ENCODE peak calls at places on chromosomes 1 and 21, in ten cellular contexts. Y is GM04504; I is brain microvascular endothelial cell; C is activated naive CD4-positive, alpha-beta T cell; Q is HuH-7; K is stimulated activated CD8-positive, alpha-beta memory T cell treated with anti-CD3 and anti-CD28 coated beads, Interleukin-2, amount 100 ng/mL, for 1 hour; G is kidney glomerular epithelial cell; S is fibroblast of the aortic adventitia; W is NCI-H2171; U is iris pigment epithelial cell. H is an unnamed sample.

GRCh38 chr1:84434756-84435142 is 36.5 kb downstream of the DNASE2B start:
- DNase-seq in U (peak), Q (no peak), K (no peak), S (no peak), I (no peak), Y (no peak), W (no peak), G (peak), C (no peak), H (no peak)

GRCh38 chr1:228691926-228692325 is 43.4 kb upstream of the RHOU start:
- DNase-seq in Y (peak), I (peak), W (peak), Q (peak), C (no peak), U (peak), G (peak), K (no peak), S (peak), H (no peak)

GRCh38 chr1:5915587-5916571 is 76.3 kb downstream of the NPHP4 start:
- DNase-seq in C (no peak), K (no peak), W (no peak), I (peak), U (peak), S (peak), G (peak), Y (peak), Q (peak), H (no peak)

GRCh38 chr1:81432089-81432488 is 368.6 kb upstream of the ADGRL2 start:
- DNase-seq in Q (no peak), K (no peak), I (no peak), Y (no peak), C (no peak), G (no peak), U (no peak), W (no peak), S (no peak), H (no peak)

GRCh38 chr21:39628380-39628779 is 15.6 kb downstream of the B3GALT5 start:
- DNase-seq in W (no peak), Y (no peak), I (no peak), S (no peak), C (no peak), G (no peak), K (no peak), Q (no peak), U (no peak), H (no peak)

GRCh38 chr1:33610391-33610790 is 137.9 kb downstream of the ZSCAN20 start:
- DNase-seq in Y (no peak), U (no peak), S (no peak), G (no peak), K (no peak), I (no peak), C (no peak), W (no peak), Q (no peak), H (no peak)

GRCh38 chr1:11712285-11712684 is 20.8 kb downstream of the DRAXIN start:
- DNase-seq in U (no peak), C (no peak), Y (no peak), G (no peak), K (no peak), I (no peak), S (no peak), W (no peak), Q (no peak), H (no peak)

GRCh38 chr1:231934797-231935196 is 308.2 kb downstream of the DISC1 start:
- DNase-seq in K (no peak), S (peak), G (no peak), U (peak), Q (peak), I (no peak), W (peak), C (no peak), Y (no peak), H (no peak)

GRCh38 chr1:170657275-170657853 is 6.6 kb upstream of the PRRX1 start:
- DNase-seq in G (no peak), Y (no peak), W (no peak), Q (no peak), I (no peak), U (no peak), S (no peak), K (no peak), C (no peak), H (no peak)

GRCh38 chr1:16721871-16722641 is 18.3 kb upstream of the RNU1-4 start:
- DNase-seq in I (no peak), U (no peak), W (no peak), C (no peak), S (no peak), G (no peak), Q (no peak), Y (no peak), K (no peak), H (no peak)

GRCh38 chr21:31498985-31499384 is 154.9 kb upstream of the TIAM1 start:
- DNase-seq in G (no peak), W (no peak), S (no peak), K (no peak), Q (no peak), Y (no peak), U (no peak), C (no peak), I (no peak), H (no peak)

GRCh38 chr1:98981917-98982513 is 22.6 kb downstream of the PLPPR5 start:
- DNase-seq in W (no peak), I (no peak), K (no peak), S (peak), C (no peak), Y (no peak), G (no peak), Q (no peak), U (peak), H (no peak)

GRCh38 chr1:93917302-93917701 is 8.1 kb upstream of the GCLM start:
- DNase-seq in W (no peak), K (no peak), Q (no peak), S (no peak), G (no peak), C (no peak), Y (no peak), I (no peak), U (no peak), H (no peak)

GRCh38 chr1:3695326-3696217 is 43.3 kb downstream of the TP73 start:
- DNase-seq in W (no peak), Y (no peak), C (peak), U (peak), K (no peak), S (peak), G (no peak), Q (peak), I (peak), H (no peak)

GRCh38 chr1:14674030-14674429 is 75.5 kb downstream of the KAZN start:
- DNase-seq in Y (no peak), I (no peak), K (no peak), W (no peak), S (no peak), G (no peak), C (no peak), U (no peak), Q (no peak), H (no peak)

GRCh38 chr1:205517763-205518162 is 13.3 kb downstream of the CDK18 start:
- DNase-seq in K (no peak), I (no peak), Q (no peak), Y (no peak), U (no peak), G (no peak), C (no peak), S (no peak), W (no peak), H (no peak)

GRCh38 chr1:10575616-10576015 is 100.9 kb downstream of the PEX14 start:
- DNase-seq in K (no peak), W (no peak), G (peak), C (no peak), Y (no peak), S (peak), Q (no peak), U (peak), I (peak), H (no peak)

GRCh38 chr1:207787776-207788175 is 35.9 kb downstream of the CD46 start:
- DNase-seq in Y (no peak), I (peak), U (peak), Q (no peak), K (no peak), G (peak), S (no peak), C (no peak), W (no peak), H (no peak)

GRCh38 chr1:86441581-86441980 is 17.6 kb downstream of the CLCA2 start:
- DNase-seq in W (no peak), I (no peak), S (no peak), C (no peak), U (no peak), Y (no peak), Q (no peak), G (no peak), K (no peak), H (no peak)

GRCh38 chr1:21937372-21938121 is 437 bp upstream of the HSPG2 start:
- DNase-seq in I (peak), C (peak), Y (peak), Q (peak), W (peak), K (peak), G (peak), U (peak), S (peak), H (peak)

H was measured in activated CD4-positive, CD25-positive, alpha-beta regulatory T cell treated with anti-CD3 and anti-CD28 coated beads, Interleukin-2, amount 50 U/mL, for 16 hours.